ENCODE peak calls at places on chromosomes 1 and 21, in eight cellular contexts. F is NCI-H187 treated with DMSO at 0.1 percent for 48 hours; R is transverse colon; I is astrocyte; Y is activated naive CD8-positive, alpha-beta T cell treated with anti-CD3 and anti-CD28 coated beads, Interleukin-2, amount 10 ng/mL, durations not matched to agents 7 days and 5 days; H is activated naive CD4-positive, alpha-beta T cell treated with Interleukin-2 at 50 U/mL for 16 hours; M is T follicular helper cell; V is HCT116. O is an unnamed sample.

GRCh38 chr21:36246080-36246631 is 73.8 kb upstream of the MORC3 start:
- DNase-seq in F (no peak), R (peak), I (peak), Y (no peak), H (no peak), M (no peak), V (no peak), O (peak)

GRCh38 chr21:33023574-33024277 is 2.0 kb upstream of the OLIG2 start:
- DNase-seq in F (no peak), R (no peak), I (no peak), Y (peak), H (no peak), M (no peak), V (no peak), O (no peak)

GRCh38 chr1:222171005-222171404 is 376.9 kb downstream of the HHIPL2 start:
- DNase-seq in F (no peak), R (no peak), I (peak), Y (no peak), H (no peak), M (no peak), V (peak), O (no peak)

GRCh38 chr21:33071878-33072306 is 2.0 kb downstream of the OLIG1 start:
- DNase-seq in F (no peak), R (no peak), I (peak), Y (peak), H (no peak), M (no peak), V (no peak), O (no peak)

GRCh38 chr1:178928041-178928440 is 57.2 kb upstream of the ANGPTL1 start:
- DNase-seq in F (no peak), R (no peak), I (no peak), Y (no peak), H (no peak), M (no peak), V (no peak), O (no peak)

GRCh38 chr1:14538335-14538734 is 60.1 kb upstream of the KAZN start:
- DNase-seq in F (no peak), R (no peak), I (no peak), Y (no peak), H (no peak), M (no peak), V (no peak), O (no peak)

GRCh38 chr1:56249244-56249643 is 330.1 kb downstream of the PLPP3 start:
- DNase-seq in F (no peak), R (no peak), I (no peak), Y (no peak), H (no peak), M (no peak), V (no peak), O (no peak)

GRCh38 chr1:35569956-35570355 is 3.2 kb upstream of the TFAP2E start:
- DNase-seq in F (no peak), R (no peak), I (peak), Y (no peak), H (no peak), M (no peak), V (no peak), O (no peak)

GRCh38 chr21:42245348-42246185 is 26.6 kb downstream of the ABCG1 start:
- DNase-seq in F (peak), R (no peak), I (no peak), Y (no peak), H (no peak), M (no peak), V (no peak), O (no peak)

GRCh38 chr21:41835711-41836154 is 43.4 kb downstream of the PRDM15 start:
- DNase-seq in F (no peak), R (peak), I (no peak), Y (no peak), H (no peak), M (no peak), V (no peak), O (no peak)

GRCh38 chr1:39754906-39755504 is 16.1 kb downstream of the OXCT2 start:
- DNase-seq in F (no peak), R (no peak), I (peak), Y (no peak), H (no peak), M (no peak), V (no peak), O (no peak)

GRCh38 chr1:151461694-151462093 is 2.4 kb upstream of the POGZ start:
- DNase-seq in F (no peak), R (no peak), I (no peak), Y (no peak), H (no peak), M (no peak), V (no peak), O (no peak)

GRCh38 chr1:65170511-65171142 is 22.6 kb downstream of the AK4 start:
- DNase-seq in F (no peak), R (peak), I (no peak), Y (no peak), H (no peak), M (no peak), V (no peak), O (peak)

GRCh38 chr1:42014823-42015222 is 96.1 kb upstream of the HIVEP3 start:
- DNase-seq in F (no peak), R (no peak), I (no peak), Y (no peak), H (no peak), M (no peak), V (no peak), O (no peak)

GRCh38 chr1:47183308-47184089 is 6.3 kb downstream of the PDZK1IP1 start:
- DNase-seq in F (no peak), R (no peak), I (no peak), Y (no peak), H (no peak), M (no peak), V (no peak), O (no peak)

GRCh38 chr1:6831368-6831767 is 46.1 kb downstream of the CAMTA1 start:
- DNase-seq in F (no peak), R (no peak), I (no peak), Y (no peak), H (no peak), M (no peak), V (no peak), O (no peak)

GRCh38 chr1:90122679-90123340 is 127.9 kb downstream of the ZNF326 start:
- DNase-seq in F (no peak), R (no peak), I (no peak), Y (no peak), H (no peak), M (no peak), V (no peak), O (no peak)

GRCh38 chr1:33763406-33763805 is 100.5 kb upstream of the HMGB4 start:
- DNase-seq in F (no peak), R (no peak), I (peak), Y (no peak), H (no peak), M (no peak), V (no peak), O (no peak)

GRCh38 chr1:223776075-223776814 is 63.9 kb downstream of the CAPN2 start:
- DNase-seq in F (no peak), R (no peak), I (peak), Y (no peak), H (peak), M (no peak), V (peak), O (no peak)

GRCh38 chr1:2518528-2518927 is 7.9 kb downstream of the PANK4 start:
- DNase-seq in F (no peak), R (no peak), I (no peak), Y (no peak), H (no peak), M (no peak), V (no peak), O (no peak)

GRCh38 chr1:20476260-20477038 is 9.6 kb downstream of the CAMK2N1 start:
- DNase-seq in F (no peak), R (peak), I (no peak), Y (no peak), H (no peak), M (no peak), V (no peak), O (no peak)

GRCh38 chr1:22689505-22689904 is 21.1 kb upstream of the EPHB2 start:
- DNase-seq in F (no peak), R (no peak), I (peak), Y (no peak), H (no peak), M (no peak), V (peak), O (no peak)

GRCh38 chr1:85463666-85464496 is 1.1 kb downstream of the DDAH1 start:
- DNase-seq in F (no peak), R (no peak), I (peak), Y (peak), H (no peak), M (no peak), V (no peak), O (no peak)

GRCh38 chr1:52127181-52128175 is 14.4 kb upstream of the ZFYVE9 start:
- DNase-seq in F (peak), R (peak), I (peak), Y (no peak), H (peak), M (no peak), V (peak), O (peak)

GRCh38 chr1:61993331-61993961 is 201.2 kb upstream of the L1TD1 start:
- DNase-seq in F (no peak), R (no peak), I (peak), Y (no peak), H (no peak), M (no peak), V (no peak), O (no peak)

GRCh38 chr1:236258114-236258609 is 23.6 kb downstream of the ERO1B start:
- DNase-seq in F (no peak), R (no peak), I (no peak), Y (no peak), H (no peak), M (no peak), V (no peak), O (no peak)

GRCh38 chr21:43188712-43189151 is 19.9 kb downstream of the CRYAA start:
- DNase-seq in F (no peak), R (peak), I (no peak), Y (peak), H (no peak), M (no peak), V (no peak), O (peak)

GRCh38 chr21:15121655-15122120 is 56.9 kb upstream of the NRIP1 start:
- DNase-seq in F (no peak), R (no peak), I (peak), Y (no peak), H (no peak), M (no peak), V (no peak), O (no peak)

GRCh38 chr1:208757846-208758245 is 513.7 kb upstream of the PLXNA2 start:
- DNase-seq in F (no peak), R (no peak), I (no peak), Y (no peak), H (no peak), M (no peak), V (no peak), O (no peak)

GRCh38 chr1:173823776-173824314 is 628 bp upstream of the DARS2 start:
- DNase-seq in F (no peak), R (no peak), I (peak), Y (no peak), H (no peak), M (no peak), V (no peak), O (no peak)

GRCh38 chr1:91550961-91551360 is 50.3 kb downstream of the CDC7 start:
- DNase-seq in F (no peak), R (no peak), I (no peak), Y (no peak), H (no peak), M (no peak), V (no peak), O (no peak)

GRCh38 chr1:24318988-24319863 is at the start of gene GRHL3:
- DNase-seq in F (peak), R (peak), I (peak), Y (no peak), H (peak), M (no peak), V (peak), O (peak)

GRCh38 chr1:161350666-161351065 is 17.0 kb downstream of the CFAP126 start:
- DNase-seq in F (no peak), R (no peak), I (no peak), Y (no peak), H (no peak), M (no peak), V (no peak), O (no peak)

GRCh38 chr1:179166663-179167417 is 62.6 kb downstream of the ABL2 start:
- DNase-seq in F (no peak), R (no peak), I (peak), Y (no peak), H (no peak), M (no peak), V (no peak), O (no peak)

GRCh38 chr1:248787430-248787829 is 31.9 kb upstream of the LYPD8 start:
- DNase-seq in F (no peak), R (no peak), I (no peak), Y (no peak), H (no peak), M (no peak), V (no peak), O (no peak)

GRCh38 chr1:48947761-48948537 is 171.3 kb upstream of the BEND5 start:
- DNase-seq in F (no peak), R (no peak), I (peak), Y (no peak), H (no peak), M (no peak), V (no peak), O (no peak)

GRCh38 chr1:106717561-106717960 is 338.9 kb upstream of the PRMT6 start:
- DNase-seq in F (no peak), R (no peak), I (no peak), Y (no peak), H (no peak), M (no peak), V (no peak), O (no peak)

GRCh38 chr1:53657891-53658396 is 81.0 kb downstream of the GLIS1 start:
- DNase-seq in F (no peak), R (no peak), I (no peak), Y (no peak), H (no peak), M (no peak), V (no peak), O (no peak)

GRCh38 chr1:209988706-209989105 is 50.7 kb downstream of the SYT14 start:
- DNase-seq in F (no peak), R (no peak), I (peak), Y (no peak), H (no peak), M (no peak), V (no peak), O (no peak)